ENCODE peak calls at places on chromosomes 3 and 15, in five cellular contexts. One of them, this sample, is unnamed.

GRCh38 chr3:187979543-187979942 is 174.4 kb upstream of the LPP start:
- DNase-seq in central memory CD8-positive, alpha-beta T cell: no peak
- DNase-seq in hypothalamus: no peak
- DNase-seq in GM04504: no peak
- DNase-seq in stimulated activated CD8-positive, alpha-beta memory T cell treated with anti-CD3 and anti-CD28 coated beads, Interleukin-4, amount 100 ng/mL, for 24 hours: no peak
- DNase-seq in this sample: no peak

GRCh38 chr3:94036909-94037507 is 8.6 kb upstream of the STX19 start:
- DNase-seq in central memory CD8-positive, alpha-beta T cell: no peak
- DNase-seq in hypothalamus: no peak
- DNase-seq in GM04504: peak
- DNase-seq in stimulated activated CD8-positive, alpha-beta memory T cell treated with anti-CD3 and anti-CD28 coated beads, Interleukin-4, amount 100 ng/mL, for 24 hours: no peak
- DNase-seq in this sample: no peak

GRCh38 chr3:17577795-17578520 is 164.5 kb downstream of the TBC1D5 start:
- DNase-seq in central memory CD8-positive, alpha-beta T cell: no peak
- DNase-seq in hypothalamus: no peak
- DNase-seq in GM04504: peak
- DNase-seq in stimulated activated CD8-positive, alpha-beta memory T cell treated with anti-CD3 and anti-CD28 coated beads, Interleukin-4, amount 100 ng/mL, for 24 hours: no peak
- DNase-seq in this sample: no peak

GRCh38 chr3:54698059-54698458 is 229.8 kb downstream of the LRTM1 start:
- DNase-seq in central memory CD8-positive, alpha-beta T cell: no peak
- DNase-seq in hypothalamus: no peak
- DNase-seq in GM04504: no peak
- DNase-seq in stimulated activated CD8-positive, alpha-beta memory T cell treated with anti-CD3 and anti-CD28 coated beads, Interleukin-4, amount 100 ng/mL, for 24 hours: no peak
- DNase-seq in this sample: peak

GRCh38 chr15:35393403-35393802 is 152.6 kb downstream of the DPH6 start:
- DNase-seq in central memory CD8-positive, alpha-beta T cell: no peak
- DNase-seq in hypothalamus: no peak
- DNase-seq in GM04504: peak
- DNase-seq in stimulated activated CD8-positive, alpha-beta memory T cell treated with anti-CD3 and anti-CD28 coated beads, Interleukin-4, amount 100 ng/mL, for 24 hours: no peak
- DNase-seq in this sample: no peak

GRCh38 chr3:126859415-126860246 is 123.3 kb upstream of the PLXNA1 start:
- DNase-seq in central memory CD8-positive, alpha-beta T cell: no peak
- DNase-seq in hypothalamus: no peak
- DNase-seq in GM04504: no peak
- DNase-seq in stimulated activated CD8-positive, alpha-beta memory T cell treated with anti-CD3 and anti-CD28 coated beads, Interleukin-4, amount 100 ng/mL, for 24 hours: no peak
- DNase-seq in this sample: peak

GRCh38 chr3:8739757-8740508 is 6.3 kb downstream of the CAV3 start:
- DNase-seq in central memory CD8-positive, alpha-beta T cell: no peak
- DNase-seq in hypothalamus: no peak
- DNase-seq in GM04504: peak
- DNase-seq in stimulated activated CD8-positive, alpha-beta memory T cell treated with anti-CD3 and anti-CD28 coated beads, Interleukin-4, amount 100 ng/mL, for 24 hours: no peak
- DNase-seq in this sample: no peak

GRCh38 chr15:99414755-99415731 is 150.7 kb upstream of the MEF2A start:
- DNase-seq in central memory CD8-positive, alpha-beta T cell: no peak
- DNase-seq in hypothalamus: no peak
- DNase-seq in GM04504: no peak
- DNase-seq in stimulated activated CD8-positive, alpha-beta memory T cell treated with anti-CD3 and anti-CD28 coated beads, Interleukin-4, amount 100 ng/mL, for 24 hours: no peak
- DNase-seq in this sample: peak

GRCh38 chr15:101213570-101213969 is 38.3 kb downstream of the CHSY1 start:
- DNase-seq in central memory CD8-positive, alpha-beta T cell: no peak
- DNase-seq in hypothalamus: no peak
- DNase-seq in GM04504: no peak
- DNase-seq in stimulated activated CD8-positive, alpha-beta memory T cell treated with anti-CD3 and anti-CD28 coated beads, Interleukin-4, amount 100 ng/mL, for 24 hours: no peak
- DNase-seq in this sample: no peak

GRCh38 chr3:195738274-195739044 is 17.7 kb downstream of the MUC20 start:
- DNase-seq in central memory CD8-positive, alpha-beta T cell: no peak
- DNase-seq in hypothalamus: no peak
- DNase-seq in GM04504: no peak
- DNase-seq in stimulated activated CD8-positive, alpha-beta memory T cell treated with anti-CD3 and anti-CD28 coated beads, Interleukin-4, amount 100 ng/mL, for 24 hours: no peak
- DNase-seq in this sample: no peak

GRCh38 chr3:156553705-156554356 is 1.1 kb downstream of the SSR3 start:
- DNase-seq in central memory CD8-positive, alpha-beta T cell: no peak
- DNase-seq in hypothalamus: no peak
- DNase-seq in GM04504: peak
- DNase-seq in stimulated activated CD8-positive, alpha-beta memory T cell treated with anti-CD3 and anti-CD28 coated beads, Interleukin-4, amount 100 ng/mL, for 24 hours: no peak
- DNase-seq in this sample: no peak

GRCh38 chr3:116267139-116267538 is 178.1 kb downstream of the LSAMP start:
- DNase-seq in central memory CD8-positive, alpha-beta T cell: no peak
- DNase-seq in hypothalamus: no peak
- DNase-seq in GM04504: no peak
- DNase-seq in stimulated activated CD8-positive, alpha-beta memory T cell treated with anti-CD3 and anti-CD28 coated beads, Interleukin-4, amount 100 ng/mL, for 24 hours: no peak
- DNase-seq in this sample: no peak

GRCh38 chr15:101035611-101036010 is 116.5 kb downstream of the LRRK1 start:
- DNase-seq in central memory CD8-positive, alpha-beta T cell: no peak
- DNase-seq in hypothalamus: no peak
- DNase-seq in GM04504: no peak
- DNase-seq in stimulated activated CD8-positive, alpha-beta memory T cell treated with anti-CD3 and anti-CD28 coated beads, Interleukin-4, amount 100 ng/mL, for 24 hours: no peak
- DNase-seq in this sample: no peak

GRCh38 chr3:14216257-14217048 is 37.8 kb downstream of the LSM3 start:
- DNase-seq in central memory CD8-positive, alpha-beta T cell: no peak
- DNase-seq in hypothalamus: peak
- DNase-seq in GM04504: no peak
- DNase-seq in stimulated activated CD8-positive, alpha-beta memory T cell treated with anti-CD3 and anti-CD28 coated beads, Interleukin-4, amount 100 ng/mL, for 24 hours: peak
- DNase-seq in this sample: no peak

GRCh38 chr3:54994026-54994626 is 66.3 kb upstream of the LRTM1 start:
- DNase-seq in central memory CD8-positive, alpha-beta T cell: no peak
- DNase-seq in hypothalamus: no peak
- DNase-seq in GM04504: no peak
- DNase-seq in stimulated activated CD8-positive, alpha-beta memory T cell treated with anti-CD3 and anti-CD28 coated beads, Interleukin-4, amount 100 ng/mL, for 24 hours: no peak
- DNase-seq in this sample: no peak

GRCh38 chr3:122992628-122993570 is 34.7 kb downstream of the SEMA5B start:
- DNase-seq in central memory CD8-positive, alpha-beta T cell: no peak
- DNase-seq in hypothalamus: no peak
- DNase-seq in GM04504: no peak
- DNase-seq in stimulated activated CD8-positive, alpha-beta memory T cell treated with anti-CD3 and anti-CD28 coated beads, Interleukin-4, amount 100 ng/mL, for 24 hours: no peak
- DNase-seq in this sample: no peak

GRCh38 chr3:153163349-153164008 is 1.5 kb downstream of the RAP2B start:
- DNase-seq in central memory CD8-positive, alpha-beta T cell: no peak
- DNase-seq in hypothalamus: no peak
- DNase-seq in GM04504: no peak
- DNase-seq in stimulated activated CD8-positive, alpha-beta memory T cell treated with anti-CD3 and anti-CD28 coated beads, Interleukin-4, amount 100 ng/mL, for 24 hours: no peak
- DNase-seq in this sample: no peak

GRCh38 chr3:58532794-58533220 is 4.2 kb downstream of the ACOX2 start:
- DNase-seq in central memory CD8-positive, alpha-beta T cell: peak
- DNase-seq in hypothalamus: peak
- DNase-seq in GM04504: peak
- DNase-seq in stimulated activated CD8-positive, alpha-beta memory T cell treated with anti-CD3 and anti-CD28 coated beads, Interleukin-4, amount 100 ng/mL, for 24 hours: peak
- DNase-seq in this sample: no peak

This sample was measured in esophagus muscularis mucosa.